ENCODE peak calls at places on chromosomes 1 and 21, in seven cellular contexts. E is mesendoderm, P is aorta, N is AG04450, L is spleen, S is IMR-90, K is psoas muscle. W is an unnamed sample.

GRCh38 chr21:16047857-16048256 is 318.1 kb downstream of the USP25 start:
- DNase-seq in E (no peak), P (no peak), S (peak), K (no peak), N (peak), L (no peak), W (peak)

GRCh38 chr1:247681288-247681897 is 1.9 kb upstream of the OR13G1 start:
- DNase-seq in S (peak), E (peak), N (no peak), P (peak), K (no peak), L (no peak), W (peak)

GRCh38 chr1:53011175-53011574 is 50.8 kb upstream of the PODN start:
- DNase-seq in E (peak), N (no peak), P (no peak), L (no peak), K (no peak), S (no peak), W (no peak)

GRCh38 chr1:24968941-24969585 is 39.0 kb upstream of the RUNX3 start:
- DNase-seq in S (no peak), P (no peak), N (no peak), E (peak), L (peak), K (peak), W (no peak)

GRCh38 chr1:210250998-210251679 is 18.5 kb downstream of the SERTAD4 start:
- DNase-seq in L (no peak), P (peak), N (no peak), S (no peak), E (peak), K (no peak), W (peak)

GRCh38 chr1:4312024-4312423 is 342.4 kb upstream of the AJAP1 start:
- DNase-seq in K (no peak), L (no peak), N (no peak), P (no peak), E (no peak), S (no peak), W (no peak)

GRCh38 chr1:202579806-202580205 is 130.4 kb downstream of the SYT2 start:
- DNase-seq in E (no peak), L (no peak), K (no peak), N (peak), P (no peak), S (peak), W (peak)

GRCh38 chr1:187121661-187122060 is 292.9 kb downstream of the PLA2G4A start:
- DNase-seq in L (no peak), E (no peak), K (no peak), S (no peak), P (no peak), N (no peak), W (no peak)

GRCh38 chr1:204190212-204191211 is 5.8 kb downstream of the KISS1 start:
- DNase-seq in E (no peak), P (no peak), L (peak), N (no peak), S (peak), K (peak), W (peak)

GRCh38 chr1:207972350-207972749 is 61.4 kb upstream of the CD34 start:
- DNase-seq in L (no peak), E (no peak), K (no peak), S (no peak), N (no peak), P (no peak), W (no peak)

GRCh38 chr1:44422161-44422560 is 17.1 kb downstream of the RNF220 start:
- DNase-seq in N (no peak), L (no peak), S (no peak), K (no peak), P (no peak), E (no peak), W (no peak)

GRCh38 chr1:54310439-54311328 is 95.5 kb downstream of the SSBP3 start:
- DNase-seq in E (peak), P (no peak), K (peak), N (no peak), S (peak), L (no peak), W (peak)

GRCh38 chr1:53583021-53583902 is 124.1 kb downstream of the DMRTB1 start:
- DNase-seq in P (peak), S (peak), N (no peak), K (no peak), E (no peak), L (peak), W (peak)

GRCh38 chr1:199020904-199021303 is 382.1 kb downstream of the PTPRC start:
- DNase-seq in E (no peak), N (no peak), L (peak), S (no peak), K (no peak), P (no peak), W (no peak)

GRCh38 chr1:18429654-18430053 is 51.1 kb upstream of the KLHDC7A start:
- DNase-seq in P (no peak), S (no peak), N (no peak), L (no peak), E (no peak), K (no peak), W (no peak)

GRCh38 chr1:32199717-32200072 is 700 bp upstream of the CCDC28B start:
- DNase-seq in L (no peak), N (no peak), P (peak), K (peak), S (peak), E (peak), W (peak)

GRCh38 chr1:46300673-46301405 is 2.6 kb downstream of the LRRC41 start:
- DNase-seq in K (no peak), P (no peak), S (peak), N (no peak), L (no peak), E (no peak), W (peak)

GRCh38 chr1:192175971-192176370 is 17.7 kb downstream of the RGS18 start:
- DNase-seq in P (no peak), L (no peak), N (no peak), S (no peak), E (no peak), K (no peak), W (no peak)

GRCh38 chr1:56309065-56309464 is 270.3 kb downstream of the PLPP3 start:
- DNase-seq in S (no peak), N (no peak), L (no peak), E (no peak), P (no peak), K (no peak), W (no peak)

GRCh38 chr1:182615468-182616129 is 11.4 kb upstream of the RGS16 start:
- DNase-seq in N (no peak), L (no peak), P (peak), E (peak), S (no peak), K (peak), W (peak)

GRCh38 chr1:182614796-182615451 is 10.7 kb upstream of the RGS16 start:
- DNase-seq in N (peak), K (peak), S (peak), P (peak), L (peak), E (peak), W (peak)

GRCh38 chr1:182617075-182617429 is 12.9 kb upstream of the RGS16 start:
- DNase-seq in P (no peak), S (no peak), L (no peak), N (no peak), E (no peak), K (no peak), W (no peak)

GRCh38 chr1:182616130-182617074 is 12.2 kb upstream of the RGS16 start:
- DNase-seq in E (peak), N (no peak), L (peak), S (peak), P (peak), K (peak), W (no peak)

DNA sequence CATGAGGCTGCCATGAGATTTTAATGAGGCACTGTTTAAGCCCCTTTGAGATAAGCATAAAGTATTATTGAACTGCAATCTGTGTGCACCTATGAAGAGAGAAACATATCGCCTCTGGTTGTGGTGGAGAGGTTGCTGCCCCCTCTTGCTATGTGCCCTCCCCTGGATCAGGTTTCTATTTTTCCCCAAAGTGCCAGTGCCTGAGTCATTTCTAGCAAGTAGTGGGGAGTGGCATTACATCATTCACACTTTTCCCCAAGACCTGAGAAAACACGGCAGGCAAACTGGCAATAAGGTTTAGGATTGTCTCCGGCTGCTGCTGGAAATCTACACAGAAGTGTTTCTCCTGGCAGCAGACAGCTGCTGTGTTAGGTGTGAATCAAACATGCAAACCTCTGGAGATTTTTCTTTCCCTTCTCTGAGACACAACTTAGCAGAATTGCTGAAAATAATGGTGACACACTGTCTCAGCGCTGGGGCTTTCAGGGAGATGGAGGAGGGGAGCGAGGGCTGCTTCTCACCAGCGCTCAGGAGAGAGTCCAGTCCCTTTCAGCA is 13.6 kb upstream of the RGS16 start:
- DNase-seq in P (no peak), K (no peak), N (no peak), S (peak), L (no peak), E (peak), W (peak)
- H3K4me3 ChIP-seq in P (no peak), K (no peak), N (no peak), S (no peak), L (no peak), E (no peak), W (no peak)

DNA sequence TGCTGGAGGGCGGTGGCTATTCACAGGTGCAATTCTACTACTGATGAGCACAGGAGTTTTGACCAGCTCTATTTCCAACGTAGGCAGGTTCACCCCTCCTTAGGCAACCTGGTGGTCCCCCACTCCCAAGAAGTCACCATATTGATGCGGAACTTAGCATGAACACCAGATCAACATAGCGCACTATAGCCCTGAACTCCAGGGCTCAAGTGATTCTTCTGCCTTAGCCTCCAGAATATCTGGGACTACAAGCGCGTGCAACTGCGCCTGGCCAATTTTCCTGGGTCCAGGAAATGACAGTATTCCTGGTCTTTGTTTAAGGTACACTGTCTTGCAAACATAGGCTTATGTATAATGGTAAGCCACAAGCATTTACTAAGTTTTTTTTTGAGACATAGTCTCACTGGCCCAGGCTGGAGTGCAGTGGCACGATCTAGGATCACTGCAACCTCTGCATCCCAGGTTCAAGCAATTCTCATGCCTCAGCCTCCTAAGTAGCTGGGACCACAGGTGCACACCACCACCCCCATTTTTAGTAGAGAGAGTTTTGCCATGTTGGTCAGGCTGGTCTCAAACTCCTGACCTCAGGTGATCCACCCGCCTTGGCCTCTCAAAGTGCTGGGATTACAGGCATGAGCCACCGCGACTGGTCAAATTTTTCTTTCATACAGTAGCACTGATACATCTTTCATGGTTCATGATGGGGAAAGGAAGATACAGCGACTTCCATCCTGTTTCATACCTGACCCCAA is 12.6 kb downstream of the MCL1 start:
- DNase-seq in S (no peak), K (no peak), E (no peak), L (peak), P (no peak), N (no peak), W (no peak)
- H3K4me3 ChIP-seq in S (no peak), K (peak), E (no peak), L (peak), P (no peak), N (peak), W (no peak)

DNA sequence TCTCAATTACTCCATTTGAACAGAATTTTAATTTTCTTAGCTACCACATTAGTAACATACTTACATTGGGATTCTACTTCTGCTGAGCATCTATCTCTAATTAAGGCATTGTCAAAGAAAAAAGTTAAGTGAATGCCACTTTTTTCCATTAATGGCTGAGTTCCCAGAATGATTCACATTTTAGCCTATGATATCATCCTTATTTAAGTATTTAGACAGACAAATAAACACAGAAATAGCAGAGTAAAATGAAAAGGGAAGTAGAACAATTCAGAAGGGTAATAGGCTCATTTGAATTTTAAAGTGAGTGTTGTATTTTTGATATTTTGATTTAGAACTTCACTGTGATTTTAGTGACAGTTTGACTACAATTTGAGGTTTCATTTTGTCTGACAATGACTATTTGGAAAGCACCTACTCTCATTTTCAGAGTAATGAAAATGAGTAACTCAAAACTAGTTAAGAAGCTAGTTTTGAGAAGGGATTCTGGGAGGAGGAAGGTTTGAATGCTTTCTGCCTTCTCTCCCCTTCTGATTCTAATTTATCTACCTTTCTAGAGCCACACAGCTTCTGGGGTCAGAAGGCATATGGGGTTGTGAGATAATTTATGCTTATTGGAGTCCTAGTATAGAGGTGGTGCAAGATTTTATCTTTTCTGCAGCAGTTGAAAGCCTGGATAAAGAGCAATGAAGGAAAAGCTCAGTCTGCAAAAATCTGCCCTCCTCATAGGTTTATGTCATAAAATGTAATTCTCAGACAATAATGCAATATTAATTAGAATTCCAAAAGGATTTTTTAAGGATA is 15.5 kb downstream of the LYPLAL1 start:
- DNase-seq in L (no peak), E (no peak), S (peak), P (no peak), N (peak), K (no peak), W (peak)
- H3K4me3 ChIP-seq in L (no peak), E (no peak), S (no peak), P (no peak), N (no peak), K (no peak), W (no peak)

GRCh38 chr1:114390960-114391359 is 120.0 kb downstream of the TRIM33 start:
- DNase-seq in S (no peak), L (no peak), K (no peak), P (no peak), E (no peak), N (no peak), W (no peak)
- H3K4me3 ChIP-seq in S (no peak), L (no peak), K (no peak), P (no peak), E (no peak), N (no peak), W (no peak)

GRCh38 chr1:26530540-26530897 is 958 bp downstream of the RPS6KA1 start:
- DNase-seq in K (no peak), E (peak), L (no peak), P (no peak), N (no peak), S (no peak), W (no peak)
- H3K4me3 ChIP-seq in K (peak), E (peak), L (peak), P (no peak), N (peak), S (no peak), W (peak)

W was measured in cardiac fibroblast.